ENCODE peak calls at places on chromosomes 16 and 17, in seven cellular contexts. D is ovary, K is IMR-90, S is keratinocyte, Y is sigmoid colon, Q is lower lobe of right lung, T is right lobe of liver. R is an unnamed sample. For H3K4me1, the result is how much of the 10 kb centered on the place peaks cover.

GRCh38 chr16:43294-43693 is 10.1 kb downstream of the POLR3K start:
- DNase-seq in Q (no peak), K (peak), D (no peak), Y (no peak), S (no peak), T (no peak), R (no peak)

GRCh38 chr17:6710317-6710716 is 2.9 kb downstream of the SLC13A5 start:
- DNase-seq in T (no peak), Q (no peak), K (no peak), Y (no peak), S (no peak), D (no peak), R (peak)

GRCh38 chr17:43927101-43927935 is 15.0 kb downstream of the PPY start:
- DNase-seq in T (no peak), D (no peak), S (no peak), Y (no peak), K (no peak), Q (no peak), R (no peak)

GRCh38 chr17:72077326-72077960 is 43.4 kb upstream of the SOX9 start:
- DNase-seq in T (no peak), S (peak), D (no peak), K (peak), Q (no peak), Y (no peak), R (peak)

GRCh38 chr16:73000020-73000906 is 47.7 kb downstream of the ZFHX3 start:
- DNase-seq in S (no peak), D (no peak), K (no peak), Y (peak), Q (no peak), T (no peak), R (peak)

GRCh38 chr17:44738214-44738906 is 20.4 kb upstream of the ADAM11 start:
- DNase-seq in D (no peak), Q (no peak), T (no peak), S (no peak), Y (no peak), K (peak), R (no peak)

GRCh38 chr16:67084345-67085028 is 25.3 kb upstream of the PHAF1 start:
- DNase-seq in D (no peak), S (no peak), Q (no peak), T (no peak), Y (no peak), K (peak), R (no peak)

GRCh38 chr17:69560987-69561441 is 146.5 kb downstream of the MAP2K6 start:
- DNase-seq in S (no peak), Y (no peak), T (no peak), D (no peak), Q (no peak), K (peak), R (no peak)

GRCh38 chr16:15418206-15418605 is 16.2 kb upstream of the BMERB1 start:
- DNase-seq in T (no peak), Y (no peak), K (no peak), Q (no peak), S (no peak), D (no peak), R (no peak)

GRCh38 chr17:28372203-28372944 is 880 bp downstream of the SARM1 start:
- DNase-seq in K (peak), D (no peak), T (no peak), Q (no peak), S (no peak), Y (no peak), R (peak)

GRCh38 chr16:85004587-85005205 is 6.6 kb downstream of the ZDHHC7 start:
- DNase-seq in Y (no peak), D (no peak), K (peak), Q (peak), S (peak), T (no peak), R (no peak)

GRCh38 chr17:18362509-18363020 is 785 bp downstream of the SHMT1 start:
- DNase-seq in T (peak), S (no peak), K (no peak), Y (peak), D (peak), Q (peak), R (peak)

GRCh38 chr17:58300336-58300735 is 19.6 kb upstream of the MPO start:
- DNase-seq in S (no peak), Q (peak), T (no peak), K (no peak), Y (peak), D (no peak), R (no peak)

GRCh38 chr17:27651411-27652345 is 20.7 kb downstream of the LGALS9 start:
- DNase-seq in S (no peak), K (peak), Q (peak), D (peak), Y (peak), T (peak), R (peak)

GRCh38 chr17:45651145-45651713 is 132.9 kb upstream of the CRHR1 start:
- DNase-seq in Q (no peak), T (no peak), S (no peak), Y (no peak), D (no peak), K (no peak), R (no peak)

GRCh38 chr17:62827722-62828498 is 19.8 kb upstream of the MARCHF10 start:
- DNase-seq in S (no peak), K (peak), D (no peak), T (no peak), Y (no peak), Q (no peak), R (peak)

GRCh38 chr16:86377251-86378022 is 132.9 kb upstream of the FOXF1 start:
- DNase-seq in S (no peak), D (no peak), Q (no peak), Y (peak), K (no peak), T (no peak), R (no peak)

GRCh38 chr16:508884-509736 is 18.4 kb upstream of the CAPN15 start:
- DNase-seq in S (no peak), Q (no peak), K (peak), Y (no peak), T (peak), D (no peak), R (no peak)

GRCh38 chr17:63939401-63939800 is 7.3 kb upstream of the CD79B start:
- DNase-seq in T (no peak), D (no peak), S (no peak), Q (no peak), Y (no peak), K (no peak), R (no peak)

GRCh38 chr17:81471804-81472456 is 40.7 kb downstream of the ACTG1 start:
- DNase-seq in K (no peak), Q (no peak), S (no peak), T (no peak), Y (peak), D (peak), R (peak)

GRCh38 chr16:87380875-87381274 is 2.7 kb downstream of the FBXO31 start:
- DNase-seq in Q (peak), D (no peak), Y (peak), S (no peak), T (no peak), K (peak), R (no peak)

GRCh38 chr16:66486773-66487579 is 59.9 kb downstream of the BEAN1 start:
- DNase-seq in Y (peak), S (no peak), K (peak), Q (no peak), D (no peak), T (no peak), R (no peak)

GRCh38 chr17:28018439-28019070 is 23.9 kb upstream of the NLK start:
- DNase-seq in Q (peak), Y (no peak), D (no peak), T (no peak), K (peak), S (no peak), R (no peak)

GRCh38 chr16:14405611-14406537 is 224.2 kb downstream of the PARN start:
- DNase-seq in S (no peak), T (peak), Q (no peak), Y (peak), D (peak), K (no peak), R (peak)

GRCh38 chr17:34391241-34391640 is 28.2 kb upstream of the CCL1 start:
- DNase-seq in S (no peak), Q (no peak), D (no peak), T (no peak), Y (no peak), K (no peak), R (no peak)

GRCh38 chr16:50880926-50881325 is 139.0 kb downstream of the CYLD start:
- DNase-seq in D (no peak), S (no peak), K (no peak), T (no peak), Y (no peak), Q (no peak), R (no peak)

GRCh38 chr17:55089955-55090573 is 121.5 kb downstream of the STXBP4 start:
- DNase-seq in Y (no peak), T (no peak), S (no peak), Q (no peak), K (peak), D (no peak), R (peak)

GRCh38 chr17:27296427-27296979 is 2.6 kb downstream of the WSB1 start:
- DNase-seq in S (no peak), D (no peak), Q (no peak), T (no peak), K (peak), Y (no peak), R (no peak)

GRCh38 chr16:69112285-69113129 is 7.1 kb downstream of the HAS3 start:
- DNase-seq in S (no peak), Q (peak), T (peak), Y (peak), D (no peak), K (peak), R (peak)
- TF ChIP-seq CTCF in S (peak), Q (peak), T (peak), Y (no peak), D (no peak), K (peak), R (peak)

DNA sequence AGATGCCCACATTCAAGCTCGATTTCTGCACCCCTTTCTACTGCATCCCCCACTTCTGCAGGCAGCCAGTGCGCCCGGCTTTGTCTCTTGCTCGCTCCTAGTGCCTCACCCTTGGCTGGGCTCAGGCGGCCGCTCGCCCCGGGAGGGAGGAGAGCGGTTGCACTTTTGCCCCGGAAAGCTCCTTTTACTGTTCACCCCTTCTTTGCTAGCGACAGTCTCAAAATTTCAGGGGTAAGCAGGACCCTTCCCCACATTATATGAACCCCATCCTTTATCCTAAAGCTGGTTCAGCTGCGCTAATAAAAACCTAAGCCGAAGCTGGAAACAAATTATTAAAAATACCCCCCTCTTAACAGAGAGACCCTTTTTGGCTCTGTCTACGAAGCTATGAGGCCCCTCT is 987 bp downstream of the HOXB5 start:
- DNase-seq in Q (no peak), D (no peak), S (no peak), T (no peak), K (peak), Y (no peak), R (no peak)
- H3K4me3 ChIP-seq in Q (peak), D (peak), S (no peak), T (peak), K (peak), Y (peak), R (no peak)

DNA sequence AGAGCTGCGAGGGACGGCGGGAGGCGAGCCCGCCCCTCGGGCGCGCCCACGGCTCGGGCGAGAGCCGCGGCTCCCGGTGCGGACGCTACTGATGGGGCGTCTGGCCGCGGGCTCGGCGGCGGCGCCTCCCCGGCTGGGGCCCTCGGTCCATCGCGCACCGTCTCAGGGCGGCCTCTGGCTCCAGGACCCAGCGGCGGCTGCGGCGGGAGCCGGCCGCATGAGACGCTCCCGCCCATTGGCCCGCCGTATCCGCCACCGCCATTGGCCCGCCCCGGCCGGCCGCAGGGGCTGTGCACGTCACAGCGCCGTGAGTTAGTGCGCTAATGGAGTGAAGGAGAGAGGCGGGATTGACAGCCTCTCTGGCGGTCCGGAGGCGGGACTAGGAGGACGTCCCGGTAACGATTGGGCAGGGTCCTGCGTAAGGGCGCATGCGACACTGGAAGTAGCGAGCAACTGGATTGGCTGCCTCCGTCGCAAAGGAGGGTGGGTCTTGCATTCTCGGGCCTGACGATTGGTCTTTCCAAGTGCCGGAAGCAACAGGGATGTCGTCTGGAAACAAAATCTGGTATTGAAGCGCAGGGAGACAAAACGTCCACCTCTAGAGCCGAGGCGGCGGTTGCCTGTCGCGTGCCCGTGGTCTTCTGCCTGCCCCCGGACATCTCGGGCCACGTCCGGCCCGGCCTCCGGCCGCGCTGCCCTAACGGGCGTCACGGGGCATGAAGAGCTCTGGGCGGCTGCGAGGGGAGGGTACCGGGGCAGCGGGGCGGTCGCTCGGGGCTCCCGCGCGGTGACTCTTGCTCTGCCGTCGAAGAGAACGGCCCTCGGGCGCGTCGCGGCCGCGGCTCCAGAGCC is at the start of gene ANKRD11:
- DNase-seq in S (peak), K (peak), T (peak), D (peak), Q (peak), Y (peak), R (peak)
- H3K4me1 ChIP-seq in S (under half), K (under half), T (under half), D (under half), Q (under half), Y (under half), R (under half)

GRCh38 chr16:27977966-27978365 is 85.5 kb downstream of the GSG1L start:
- DNase-seq in S (no peak), T (no peak), Q (no peak), D (no peak), K (peak), Y (peak), R (no peak)

GRCh38 chr16:27982184-27982583 is 81.3 kb downstream of the GSG1L start:
- DNase-seq in K (no peak), D (no peak), T (no peak), Q (no peak), Y (no peak), S (no peak), R (no peak)

GRCh38 chr16:27980919-27981670 is 82.4 kb downstream of the GSG1L start:
- DNase-seq in T (no peak), Q (no peak), D (no peak), S (no peak), Y (no peak), K (no peak), R (no peak)

GRCh38 chr16:27978876-27979275 is 84.6 kb downstream of the GSG1L start:
- DNase-seq in Y (peak), K (no peak), T (no peak), S (no peak), D (no peak), Q (no peak), R (no peak)

GRCh38 chr16:27980076-27980775 is 83.3 kb downstream of the GSG1L start:
- DNase-seq in D (no peak), K (no peak), Q (no peak), T (no peak), Y (peak), S (no peak), R (no peak)
- TF ChIP-seq CTCF in D (no peak), K (no peak), Q (no peak), T (no peak), Y (no peak), S (no peak), R (no peak)

DNA sequence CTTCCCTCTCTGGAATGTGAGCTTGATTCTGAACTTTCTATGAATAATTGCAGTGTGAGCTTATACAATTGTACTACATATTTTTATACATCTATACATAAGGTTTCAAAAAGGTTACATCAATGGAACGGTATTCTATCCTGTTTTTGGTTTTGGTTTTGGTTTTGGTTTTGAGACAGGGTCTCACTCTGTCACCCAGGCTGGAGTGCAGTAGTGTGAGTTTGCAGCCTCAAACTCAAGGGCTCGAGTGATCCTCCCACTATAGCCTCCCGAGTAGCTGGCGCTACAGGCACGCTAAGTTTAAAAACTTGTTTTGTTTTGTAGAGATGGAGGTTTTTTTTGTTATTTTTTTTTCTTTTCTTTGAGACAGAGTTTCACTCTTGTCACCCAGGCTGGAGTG is 1.1 kb downstream of the CTRB1 start:
- DNase-seq in T (no peak), Y (no peak), K (no peak), D (no peak), Q (no peak), S (no peak), R (no peak)
- H3K4me3 ChIP-seq in T (no peak), Y (no peak), K (no peak), D (no peak), Q (peak), S (no peak), R (no peak)

DNA sequence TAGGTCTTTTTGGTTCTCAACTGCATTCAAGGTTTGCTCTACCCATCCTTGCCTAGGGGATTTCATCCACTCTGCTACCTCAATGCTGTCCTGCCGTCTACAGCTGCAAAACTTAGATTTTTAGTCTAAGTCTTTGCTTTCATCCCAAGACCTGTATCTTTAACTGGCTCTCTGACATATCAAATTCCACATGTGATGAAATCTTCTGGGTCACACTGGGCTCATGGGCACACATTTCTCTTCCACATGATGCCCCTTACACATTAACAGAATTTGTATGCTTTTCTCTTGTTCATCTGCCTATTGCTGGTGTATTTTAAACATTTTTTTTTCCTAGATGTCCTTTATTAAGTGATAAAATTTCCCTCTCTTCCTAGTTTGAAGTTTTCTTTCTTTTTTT is 39.6 kb downstream of the MAF start:
- DNase-seq in S (no peak), D (no peak), T (no peak), Y (no peak), K (no peak), Q (no peak), R (no peak)
- H3K4me1 ChIP-seq in S (under half), D (under half), T (half or more), Y (under half), K (under half), Q (under half), R (under half)

GRCh38 chr16:27428035-27428785 is 26.2 kb downstream of the IL21R start:
- DNase-seq in T (no peak), K (no peak), Q (no peak), D (no peak), S (no peak), Y (peak), R (no peak)
- TF ChIP-seq CTCF in T (no peak), K (peak), Q (no peak), D (no peak), S (peak), Y (no peak), R (peak)

GRCh38 chr17:79730769-79731483 is at the start of gene ENPP7:
- DNase-seq in Y (no peak), Q (no peak), K (no peak), D (no peak), S (no peak), T (peak), R (no peak)

GRCh38 chr17:79732246-79732645 is 1.5 kb downstream of the ENPP7 start:
- DNase-seq in T (no peak), S (no peak), Q (no peak), Y (no peak), D (no peak), K (no peak), R (no peak)

GRCh38 chr17:79733692-79734070 is 2.9 kb downstream of the ENPP7 start:
- DNase-seq in Y (no peak), K (no peak), T (no peak), S (no peak), D (no peak), Q (no peak), R (no peak)

GRCh38 chr17:79735096-79735495 is 4.4 kb downstream of the ENPP7 start:
- DNase-seq in S (no peak), Q (no peak), Y (no peak), T (no peak), K (no peak), D (no peak), R (no peak)

GRCh38 chr17:79732804-79733691 is 2.3 kb downstream of the ENPP7 start:
- DNase-seq in Y (no peak), K (no peak), D (no peak), S (no peak), T (peak), Q (no peak), R (no peak)
- H3K4me3 ChIP-seq in Y (no peak), K (no peak), D (no peak), S (no peak), T (peak), Q (peak), R (no peak)

DNA sequence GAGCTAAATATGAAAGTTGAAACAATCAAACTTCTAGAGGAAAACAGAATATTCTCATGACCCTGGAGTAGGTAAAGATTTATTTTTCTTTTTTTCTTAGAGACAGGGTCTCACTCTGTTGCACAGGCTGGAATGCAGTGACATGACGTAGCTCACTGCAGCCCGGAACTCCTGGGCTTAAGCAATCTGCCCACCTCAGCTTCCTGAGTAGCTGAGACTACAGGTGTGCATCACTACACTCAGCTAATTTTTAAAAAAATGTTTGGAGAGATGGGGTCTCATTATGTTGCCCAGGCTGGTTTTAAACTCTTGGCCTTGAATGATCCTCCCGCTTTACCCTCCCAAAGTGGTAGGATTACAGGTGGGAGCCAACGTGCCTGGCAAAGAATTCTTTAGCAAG is 15.5 kb downstream of the IKZF3 start:
- DNase-seq in Y (no peak), K (no peak), Q (no peak), T (no peak), D (no peak), S (no peak), R (no peak)
- H3K4me1 ChIP-seq in Y (under half), K (under half), Q (under half), T (under half), D (under half), S (under half), R (under half)

R was measured in A673.